ENCODE peak calls at places on chromosomes 2 and 18, in ten cellular contexts. O is IMR-90, C is fibroblast of pulmonary artery, T is lower lobe of right lung, R is spleen, Q is left ventricle myocardium inferior, J is MM.1S, N is HCT116, Z is fibroblast of lung, V is mammary epithelial cell. W is an unnamed sample.

GRCh38 chr2:230669386-230669935 is 43.2 kb upstream of the CAB39 start:
- DNase-seq in Z (no peak), T (no peak), C (no peak), V (no peak), R (no peak), O (no peak), Q (no peak), N (no peak), J (no peak), W (no peak)

GRCh38 chr2:182368446-182368845 is 58.4 kb downstream of the PDE1A start:
- DNase-seq in R (no peak), N (no peak), T (no peak), Z (peak; percentile 62), C (peak; percentile 66), V (peak; percentile 24), O (peak; percentile 49), J (no peak), Q (no peak), W (no peak)

GRCh38 chr2:102144128-102144527 is 1.6 kb downstream of the IL1R1 start:
- DNase-seq in Q (no peak), T (no peak), C (peak; percentile 80), R (no peak), O (no peak), J (no peak), Z (peak; percentile 78), N (no peak), V (no peak), W (no peak)

GRCh38 chr2:187150667-187151066 is 297.4 kb downstream of the CALCRL start:
- DNase-seq in N (no peak), J (no peak), V (no peak), Q (no peak), Z (peak; percentile 43), T (no peak), O (peak; percentile 16), R (no peak), C (peak; percentile 53), W (no peak)

GRCh38 chr2:189444322-189444721 is 3.0 kb downstream of the WDR75 start:
- DNase-seq in R (no peak), Q (no peak), N (no peak), V (peak; percentile 16), Z (peak; percentile 50), O (peak; percentile 35), T (no peak), C (peak; percentile 11), J (no peak), W (peak; percentile 46)

GRCh38 chr2:62817348-62817747 is 111.8 kb downstream of the EHBP1 start:
- DNase-seq in Q (no peak), T (no peak), N (no peak), O (no peak), C (no peak), Z (no peak), J (no peak), R (no peak), V (no peak), W (no peak)

GRCh38 chr2:6492573-6492972 is 373.1 kb downstream of the CMPK2 start:
- DNase-seq in V (no peak), Z (no peak), C (no peak), Q (no peak), R (no peak), N (no peak), O (no peak), T (no peak), J (no peak), W (no peak)

GRCh38 chr2:199488772-199489400 is 31.1 kb upstream of the SATB2 start:
- DNase-seq in Z (peak; percentile 67), J (peak; percentile 46), Q (no peak), C (peak; percentile 70), O (peak; percentile 59), R (no peak), T (no peak), N (peak; percentile 60), V (peak; percentile 43), W (peak; percentile 61)

GRCh38 chr2:231228974-231229373 is 30.5 kb downstream of the ARMC9 start:
- DNase-seq in R (no peak), C (no peak), T (no peak), O (no peak), V (no peak), Z (no peak), Q (no peak), N (no peak), J (no peak), W (peak; percentile 46)

GRCh38 chr2:169077674-169078240 is 8.4 kb downstream of the DHRS9 start:
- DNase-seq in J (no peak), N (no peak), O (no peak), Q (no peak), R (no peak), T (no peak), V (no peak), C (no peak), Z (no peak), W (no peak)

GRCh38 chr2:33205693-33206434 is 259.1 kb downstream of the LTBP1 start:
- DNase-seq in J (peak; percentile 12), C (no peak), N (no peak), R (no peak), Z (no peak), T (no peak), Q (no peak), O (no peak), V (no peak), W (peak; percentile 76)

GRCh38 chr2:231666171-231667095 is 41.9 kb upstream of the PTMA start:
- DNase-seq in Q (peak; percentile 96), T (peak; percentile 98), O (peak; percentile 91), C (peak; percentile 94), Z (peak; percentile 96), N (peak; percentile 94), V (no peak), R (peak; percentile 95), J (peak; percentile 51), W (peak; percentile 96)

GRCh38 chr2:212539145-212539880 is 711 bp upstream of the ERBB4 start:
- DNase-seq in T (peak; percentile 65), Z (peak; percentile 6), O (no peak), C (peak; percentile 13), V (no peak), R (peak; percentile 50), N (no peak), J (no peak), Q (peak; percentile 64), W (peak; percentile 18)
- H3K4me3 ChIP-seq in T (peak overlapping the region; percentile 61), Z (peak overlapping the region; percentile 50), O (peak overlapping the region; percentile 43), C (peak overlapping the region; percentile 60), V (peak overlapping the region; percentile 26), R (peak overlapping the region; percentile 38), N (no peak overlapping the region), J (no peak overlapping the region), Q (peak overlapping the region; percentile 77), W (peak overlapping the region; percentile 58)

GRCh38 chr18:55853268-55853667 is 265.3 kb upstream of the TCF4 start:
- DNase-seq in Q (no peak), C (no peak), N (no peak), O (no peak), J (no peak), T (no peak), V (no peak), Z (no peak), R (no peak), W (no peak)
- TF ChIP-seq CTCF in Q (no peak), C (no peak), N (no peak), O (no peak), J (no peak), T (no peak), V (no peak), Z (no peak), R (no peak), W (no peak)

GRCh38 chr2:218859556-218859993 is at the start of gene WNT6:
- DNase-seq in O (no peak), N (no peak), Z (no peak), J (no peak), Q (no peak), C (no peak), R (no peak), V (no peak), T (peak; percentile 49), W (no peak)

GRCh38 chr2:218859994-218860831 is 608 bp downstream of the WNT6 start:
- DNase-seq in C (no peak), V (no peak), T (peak; percentile 40), R (peak; percentile 71), Q (no peak), O (no peak), N (no peak), J (no peak), Z (no peak), W (no peak)

GRCh38 chr2:218858138-218858445 is 1.5 kb upstream of the WNT6 start:
- DNase-seq in T (no peak), R (no peak), O (no peak), Z (no peak), N (no peak), J (no peak), V (no peak), C (no peak), Q (no peak), W (no peak)

GRCh38 chr2:218857371-218858137 is 2.1 kb upstream of the WNT6 start:
- DNase-seq in Q (no peak), Z (no peak), J (no peak), V (no peak), N (no peak), T (no peak), O (no peak), C (peak; percentile 53), R (peak; percentile 59), W (no peak)

GRCh38 chr2:218858671-218859555 is 692 bp upstream of the WNT6 start:
- DNase-seq in T (no peak), C (no peak), V (no peak), N (no peak), Z (no peak), R (peak; percentile 64), Q (no peak), O (no peak), J (no peak), W (no peak)
- H3K4me3 ChIP-seq in T (peak overlapping the region; percentile 32), C (no peak overlapping the region), V (no peak overlapping the region), N (peak overlapping the region; percentile 43), Z (no peak overlapping the region), R (peak overlapping the region; percentile 5), Q (peak overlapping the region; percentile 65), O (no peak overlapping the region), J (no peak overlapping the region), W (no peak overlapping the region)

GRCh38 chr2:98297817-98298684 is 48.2 kb upstream of the CNGA3 start:
- DNase-seq in C (no peak), N (no peak), R (no peak), T (no peak), Q (no peak), V (no peak), J (no peak), Z (no peak), O (no peak), W (no peak)

GRCh38 chr2:98296435-98296834 is 49.8 kb upstream of the CNGA3 start:
- DNase-seq in O (no peak), C (no peak), Q (no peak), V (no peak), R (no peak), Z (no peak), N (no peak), J (no peak), T (no peak), W (no peak)

GRCh38 chr2:98298685-98299180 is 47.5 kb upstream of the CNGA3 start:
- DNase-seq in J (no peak), O (no peak), T (no peak), Z (no peak), V (no peak), R (no peak), C (no peak), N (no peak), Q (no peak), W (no peak)

GRCh38 chr2:98299506-98299905 is 46.8 kb upstream of the CNGA3 start:
- DNase-seq in V (no peak), Z (no peak), R (no peak), O (no peak), J (no peak), T (no peak), N (no peak), C (no peak), Q (no peak), W (no peak)

GRCh38 chr2:98300475-98300874 is 45.8 kb upstream of the CNGA3 start:
- DNase-seq in N (no peak), C (no peak), O (no peak), J (no peak), Z (no peak), T (no peak), Q (no peak), R (no peak), V (no peak), W (no peak)
- TF ChIP-seq CTCF in N (peak; percentile 1), C (no peak), O (no peak), J (no peak), Z (no peak), T (no peak), Q (no peak), R (no peak), V (no peak), W (no peak)